ENCODE peak calls at places on chromosomes 13 and 19, in seven cellular contexts. V is lower lobe of right lung, Q is trophoblast cell, A is neuronal stem cell, I is OCI-LY7, W is WERI-Rb-1, S is tibial artery. Z is an unnamed sample. For H3K36me3, the result is how much of the 10 kb centered on the place peaks cover.

GRCh38 chr13:36763322-36763721 is 55.7 kb upstream of the RFXAP start:
- DNase-seq in V (no peak), Q (no peak), A (no peak), I (no peak), W (no peak), S (no peak), Z (no peak)

GRCh38 chr13:113927661-113928581 is 46.0 kb downstream of the C13orf46 start:
- DNase-seq in V (no peak), Q (peak), A (no peak), I (no peak), W (peak), S (peak), Z (no peak)

GRCh38 chr19:47765522-47766358 is 12.8 kb upstream of the SELENOW start:
- DNase-seq in V (peak), Q (peak), A (no peak), I (peak), W (peak), S (peak), Z (peak)

GRCh38 chr19:38172001-38172400 is 52.0 kb downstream of the DPF1 start:
- DNase-seq in V (no peak), Q (no peak), A (no peak), I (no peak), W (no peak), S (no peak), Z (no peak)

GRCh38 chr19:1161716-1162115 is 12.4 kb downstream of the SBNO2 start:
- DNase-seq in V (peak), Q (peak), A (no peak), I (no peak), W (peak), S (no peak), Z (no peak)

GRCh38 chr13:93307166-93307565 is 80.6 kb downstream of the GPC6 start:
- DNase-seq in V (no peak), Q (no peak), A (no peak), I (no peak), W (no peak), S (no peak), Z (no peak)

GRCh38 chr19:48354332-48354992 is 9.3 kb downstream of the TMEM143 start:
- DNase-seq in V (no peak), Q (no peak), A (no peak), I (no peak), W (no peak), S (no peak), Z (no peak)

GRCh38 chr19:768424-768823 is 17.5 kb downstream of the MISP start:
- DNase-seq in V (no peak), Q (peak), A (no peak), I (no peak), W (no peak), S (no peak), Z (no peak)

GRCh38 chr13:29810145-29810742 is 40.2 kb downstream of the UBL3 start:
- DNase-seq in V (no peak), Q (no peak), A (no peak), I (no peak), W (no peak), S (no peak), Z (no peak)

DNA sequence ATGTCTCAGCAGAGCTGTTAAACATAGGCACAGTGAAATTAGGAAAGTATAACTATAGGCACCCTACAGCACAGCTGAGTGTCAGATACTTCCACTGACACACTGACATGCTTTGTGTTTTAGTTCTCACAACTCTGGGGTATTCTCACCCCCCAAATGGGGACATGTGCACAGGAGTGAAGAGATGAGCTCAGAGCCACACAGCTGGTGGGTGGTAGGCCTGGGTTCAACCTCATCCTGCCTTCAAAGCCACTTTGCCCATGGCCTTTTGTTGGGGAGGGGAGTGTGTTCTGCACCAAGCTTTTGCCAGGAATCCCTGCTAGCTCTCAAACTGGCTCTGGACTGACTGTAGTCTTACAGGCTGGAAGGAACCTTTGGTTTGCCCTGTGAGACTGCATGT is 1.7 kb upstream of the SLC35E1 start:
- DNase-seq in V (no peak), Q (no peak), A (no peak), I (no peak), W (no peak), S (no peak), Z (no peak)
- H3K4me3 ChIP-seq in V (peak), Q (no peak), A (peak), I (peak), W (no peak), S (peak), Z (no peak)

GRCh38 chr19:39531834-39532232 is 819 bp downstream of the EID2B start:
- DNase-seq in V (no peak), Q (no peak), A (no peak), I (no peak), W (no peak), S (peak), Z (no peak)
- H3K27ac ChIP-seq in V (peak), Q (no peak), A (no peak), I (no peak), W (peak), S (peak), Z (peak)

GRCh38 chr13:110280996-110281688 is 25.8 kb downstream of the COL4A1 start:
- DNase-seq in V (no peak), Q (no peak), A (no peak), I (no peak), W (no peak), S (no peak), Z (no peak)

GRCh38 chr13:110281736-110282135 is 25.2 kb downstream of the COL4A1 start:
- DNase-seq in V (no peak), Q (peak), A (no peak), I (no peak), W (peak), S (no peak), Z (no peak)

GRCh38 chr13:110279684-110280083 is 27.3 kb downstream of the COL4A1 start:
- DNase-seq in V (no peak), Q (no peak), A (no peak), I (no peak), W (no peak), S (no peak), Z (no peak)

GRCh38 chr13:110278859-110279258 is 28.1 kb downstream of the COL4A1 start:
- DNase-seq in V (no peak), Q (no peak), A (no peak), I (no peak), W (no peak), S (no peak), Z (no peak)

DNA sequence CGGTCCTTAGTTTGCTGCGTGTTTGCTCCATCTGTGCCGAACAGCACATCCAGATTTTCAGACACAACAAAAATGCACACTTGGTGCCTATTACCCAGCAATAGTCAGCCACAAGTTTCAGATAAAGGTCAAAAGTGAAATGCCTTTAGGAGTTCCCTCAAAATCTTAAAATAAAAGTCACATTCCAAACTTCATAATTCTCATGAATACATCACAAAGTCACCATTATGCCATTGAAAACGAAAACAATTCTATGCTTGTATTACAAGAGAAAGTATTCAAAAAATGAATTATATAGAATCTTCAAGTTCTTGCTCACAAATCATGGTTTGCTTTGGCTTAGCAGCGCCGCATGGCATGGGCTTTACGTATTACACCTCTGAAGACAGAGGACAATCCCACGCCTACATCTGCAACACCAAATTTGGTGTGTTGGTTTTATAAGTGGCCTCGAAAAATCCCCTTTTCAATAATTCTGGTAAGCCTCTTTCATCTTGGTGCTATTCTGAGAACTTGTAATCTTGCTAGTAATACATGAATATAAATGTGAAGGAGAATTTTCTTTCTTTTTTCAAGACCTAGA is 26.6 kb downstream of the COL4A1 start:
- DNase-seq in V (no peak), Q (peak), A (no peak), I (no peak), W (no peak), S (no peak), Z (no peak)
- H3K36me3 ChIP-seq in V (under half), Q (under half), A (under half), I (under half), W (under half), S (under half), Z (under half)

GRCh38 chr13:50123515-50123861 is 108.2 kb downstream of the KCNRG start:
- DNase-seq in V (no peak), Q (no peak), A (no peak), I (peak), W (no peak), S (no peak), Z (no peak)

GRCh38 chr13:50123862-50124535 is 108.8 kb downstream of the KCNRG start:
- DNase-seq in V (peak), Q (peak), A (peak), I (no peak), W (peak), S (peak), Z (peak)

GRCh38 chr13:50124536-50125305 is 109.5 kb downstream of the KCNRG start:
- DNase-seq in V (peak), Q (peak), A (peak), I (peak), W (no peak), S (peak), Z (peak)

GRCh38 chr13:50122465-50122864 is 107.2 kb downstream of the KCNRG start:
- DNase-seq in V (no peak), Q (no peak), A (no peak), I (peak), W (no peak), S (no peak), Z (no peak)

GRCh38 chr13:50123002-50123401 is 107.8 kb downstream of the KCNRG start:
- DNase-seq in V (no peak), Q (no peak), A (no peak), I (no peak), W (no peak), S (no peak), Z (no peak)
- H3K4me3 ChIP-seq in V (peak), Q (no peak), A (peak), I (peak), W (peak), S (peak), Z (peak)

GRCh38 chr19:4140237-4140711 is 13.2 kb upstream of the CREB3L3 start:
- DNase-seq in V (peak), Q (peak), A (peak), I (peak), W (peak), S (no peak), Z (no peak)
- H3K27ac ChIP-seq in V (no peak), Q (no peak), A (no peak), I (no peak), W (no peak), S (no peak), Z (no peak)

GRCh38 chr19:5786593-5787551 is 2.3 kb upstream of the PRR22 start:
- DNase-seq in V (no peak), Q (no peak), A (no peak), I (no peak), W (no peak), S (no peak), Z (no peak)

GRCh38 chr19:5789886-5790572 is 934 bp downstream of the DUS3L start:
- DNase-seq in V (no peak), Q (no peak), A (no peak), I (no peak), W (no peak), S (no peak), Z (no peak)

GRCh38 chr19:5789201-5789795 is 1.7 kb downstream of the DUS3L start:
- DNase-seq in V (no peak), Q (no peak), A (no peak), I (no peak), W (no peak), S (no peak), Z (no peak)

GRCh38 chr19:5787554-5788182 is 3.1 kb upstream of the PRR22 start:
- DNase-seq in V (no peak), Q (no peak), A (no peak), I (no peak), W (no peak), S (no peak), Z (no peak)

GRCh38 chr19:5788422-5788821 is 2.5 kb downstream of the DUS3L start:
- DNase-seq in V (no peak), Q (no peak), A (no peak), I (no peak), W (no peak), S (no peak), Z (no peak)
- H3K36me3 ChIP-seq in V (half or more), Q (half or more), A (under half), I (half or more), W (half or more), S (half or more), Z (half or more)

DNA sequence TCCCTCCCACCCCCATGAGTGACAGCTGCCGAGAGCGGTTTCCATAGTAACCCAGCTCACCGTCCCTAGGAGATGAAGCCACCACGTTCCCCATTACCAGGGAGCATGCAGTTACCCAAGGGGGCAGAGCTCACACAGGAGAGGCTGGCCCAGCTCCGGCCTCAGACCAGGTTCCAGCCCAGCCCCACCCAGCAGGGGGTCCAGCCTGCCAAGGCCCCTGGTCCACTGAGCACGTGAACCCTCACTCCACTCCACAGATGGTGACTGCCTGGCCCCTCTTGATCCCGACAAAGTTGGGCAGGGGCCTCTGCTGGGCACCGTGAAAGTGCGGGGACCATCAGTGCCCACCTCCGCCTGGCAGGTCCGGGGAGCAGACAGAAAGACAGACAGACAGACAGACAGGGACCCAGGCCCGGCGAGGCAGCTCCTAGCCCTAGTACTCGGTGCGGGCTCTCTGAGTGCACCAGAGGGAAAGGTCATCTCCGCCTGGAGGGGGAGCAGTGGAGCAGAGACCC is 50.7 kb downstream of the CELF5 start:
- DNase-seq in V (no peak), Q (no peak), A (peak), I (peak), W (peak), S (no peak), Z (no peak)
- H3K4me3 ChIP-seq in V (peak), Q (no peak), A (peak), I (peak), W (peak), S (peak), Z (peak)

Z was measured in heart right ventricle.